ENCODE peak calls at places on chromosomes 11 and 22, in ten cellular contexts. I is ovary; F is CD8-positive, alpha-beta T cell; X is PC-3; A is neural progenitor cell; Z is astrocyte of the cerebellum; L is AG04449; R is fibroblast of mammary gland; G is right lobe of liver; H is AG04450. V is an unnamed sample.

GRCh38 chr11:28760676-28761390 is 652.6 kb downstream of the METTL15 start:
- DNase-seq in I (no peak), F (no peak), X (peak; percentile 84), A (no peak), Z (peak; percentile 57), L (no peak), R (peak; percentile 6), G (no peak), H (no peak), V (no peak)

GRCh38 chr11:128420943-128421342 is 166.4 kb downstream of the ETS1 start:
- DNase-seq in I (no peak), F (no peak), X (no peak), A (no peak), Z (no peak), L (peak; percentile 92), R (peak; percentile 92), G (no peak), H (peak; percentile 91), V (no peak)

GRCh38 chr11:111069076-111069475 is 176.4 kb upstream of the POU2AF2 start:
- DNase-seq in I (no peak), F (no peak), X (peak; percentile 48), A (peak; percentile 15), Z (no peak), L (no peak), R (peak; percentile 69), G (no peak), H (peak; percentile 18), V (no peak)

GRCh38 chr11:125637840-125638239 is 12.9 kb downstream of the CHEK1 start:
- DNase-seq in I (no peak), F (no peak), X (peak; percentile 23), A (no peak), Z (no peak), L (no peak), R (no peak), G (no peak), H (no peak), V (no peak)

GRCh38 chr11:36350137-36350513 is 54.0 kb downstream of the PRR5L start:
- DNase-seq in I (no peak), F (no peak), X (no peak), A (no peak), Z (no peak), L (no peak), R (no peak), G (no peak), H (no peak), V (no peak)

GRCh38 chr22:41286639-41287091 is 678 bp upstream of the RANGAP1 start:
- DNase-seq in I (no peak), F (no peak), X (no peak), A (no peak), Z (no peak), L (no peak), R (peak; percentile 25), G (peak; percentile 53), H (no peak), V (no peak)

GRCh38 chr11:18754308-18754707 is 28.3 kb upstream of the IGSF22 start:
- DNase-seq in I (no peak), F (no peak), X (no peak), A (no peak), Z (no peak), L (no peak), R (no peak), G (no peak), H (no peak), V (no peak)

GRCh38 chr11:46446343-46446751 is 54.8 kb upstream of the CHRM4 start:
- DNase-seq in I (no peak), F (no peak), X (no peak), A (no peak), Z (peak; percentile 16), L (peak; percentile 28), R (peak; percentile 28), G (no peak), H (no peak), V (no peak)

GRCh38 chr11:76132268-76132667 is 74.0 kb downstream of the WNT11 start:
- DNase-seq in I (no peak), F (no peak), X (no peak), A (no peak), Z (no peak), L (no peak), R (no peak), G (no peak), H (no peak), V (no peak)

GRCh38 chr11:47256374-47256773 is 1.4 kb upstream of the NR1H3 start:
- DNase-seq in I (no peak), F (no peak), X (no peak), A (no peak), Z (no peak), L (no peak), R (no peak), G (no peak), H (no peak), V (no peak)

GRCh38 chr11:59187587-59187986 is 15.7 kb downstream of the DTX4 start:
- DNase-seq in I (no peak), F (no peak), X (no peak), A (no peak), Z (no peak), L (no peak), R (peak; percentile 18), G (no peak), H (peak; percentile 16), V (no peak)

GRCh38 chr11:2947744-2948143 is 18.5 kb upstream of the PHLDA2 start:
- DNase-seq in I (no peak), F (no peak), X (no peak), A (no peak), Z (no peak), L (no peak), R (no peak), G (no peak), H (no peak), V (no peak)

GRCh38 chr22:40040927-40041326 is 46.2 kb downstream of the FAM83F start:
- DNase-seq in I (no peak), F (no peak), X (peak; percentile 73), A (no peak), Z (no peak), L (no peak), R (peak; percentile 74), G (peak; percentile 51), H (no peak), V (no peak)

GRCh38 chr22:30290318-30290678 is 993 bp upstream of the CASTOR1 start:
- DNase-seq in I (no peak), F (no peak), X (no peak), A (no peak), Z (no peak), L (no peak), R (no peak), G (peak; percentile 60), H (no peak), V (no peak)

GRCh38 chr11:17389957-17390649 is 1.6 kb upstream of the KCNJ11 start:
- DNase-seq in I (no peak), F (no peak), X (no peak), A (no peak), Z (no peak), L (no peak), R (no peak), G (no peak), H (no peak), V (no peak)

GRCh38 chr22:26548303-26548702 is 36.0 kb upstream of the TFIP11 start:
- DNase-seq in I (no peak), F (no peak), X (no peak), A (no peak), Z (no peak), L (no peak), R (no peak), G (no peak), H (no peak), V (no peak)

GRCh38 chr11:908273-908672 is 2.3 kb downstream of the CHID1 start:
- DNase-seq in I (no peak), F (no peak), X (peak; percentile 33), A (no peak), Z (no peak), L (no peak), R (no peak), G (no peak), H (no peak), V (no peak)

GRCh38 chr11:98260983-98261382 is 759.8 kb upstream of the CNTN5 start:
- DNase-seq in I (no peak), F (no peak), X (peak; percentile 18), A (no peak), Z (no peak), L (no peak), R (no peak), G (no peak), H (no peak), V (no peak)
- TF ChIP-seq CTCF in I (no peak), F (no peak), X (peak; percentile 61), A (peak; percentile 38), Z (no peak), L (no peak), R (no peak), G (peak; percentile 5), H (no peak), V (peak; percentile 65)

GRCh38 chr22:22520020-22520656 is at the start of gene ZNF280A:
- DNase-seq in I (no peak), F (no peak), X (no peak), A (peak; percentile 47), Z (no peak), L (no peak), R (peak; percentile 75), G (no peak), H (no peak), V (no peak)
- TF ChIP-seq CTCF in I (no peak), F (no peak), X (no peak), A (no peak), Z (no peak), L (no peak), R (peak; percentile 40), G (no peak), H (no peak), V (no peak)

GRCh38 chr22:45961679-45962430 is 15.1 kb downstream of the WNT7B start:
- DNase-seq in I (no peak), F (no peak), X (no peak), A (no peak), Z (no peak), L (no peak), R (no peak), G (no peak), H (no peak), V (no peak)
- TF ChIP-seq CTCF in I (no peak), F (no peak), X (no peak), A (no peak), Z (no peak), L (no peak), R (no peak), G (no peak), H (no peak), V (no peak)

GRCh38 chr11:86865436-86865835 is 65.1 kb downstream of the PRSS23 start:
- DNase-seq in I (no peak), F (no peak), X (no peak), A (no peak), Z (no peak), L (no peak), R (no peak), G (no peak), H (no peak), V (no peak)

GRCh38 chr11:86861810-86862209 is 61.5 kb downstream of the PRSS23 start:
- DNase-seq in I (no peak), F (no peak), X (peak; percentile 12), A (no peak), Z (no peak), L (no peak), R (no peak), G (no peak), H (no peak), V (no peak)
- TF ChIP-seq CTCF in I (no peak), F (no peak), X (peak; percentile 50), A (no peak), Z (no peak), L (no peak), R (peak; percentile 19), G (no peak), H (no peak), V (no peak)